ENCODE peak calls at places on chromosomes 11 and 22, in nine cellular contexts. A, X, J, Z, N, Q, O, G and D are unnamed samples.

GRCh38 chr11:762421-763072 is 14.7 kb downstream of the GATD1 start:
- DNase-seq in Q (no peak), Z (no peak), G (peak; percentile 74), O (no peak), J (peak; percentile 59), N (no peak), X (peak; percentile 89), A (peak; percentile 51), D (peak; percentile 47)

GRCh38 chr22:38452373-38453064 is 2.5 kb downstream of the KCNJ4 start:
- DNase-seq in Z (no peak), N (no peak), X (peak; percentile 51), G (peak; percentile 72), A (no peak), J (peak; percentile 46), O (no peak), Q (no peak), D (no peak)

GRCh38 chr11:108858624-108859023 is 193.8 kb downstream of the DDX10 start:
- DNase-seq in Z (no peak), J (no peak), G (no peak), N (no peak), X (no peak), O (no peak), A (no peak), Q (no peak), D (no peak)

GRCh38 chr11:126410649-126411048 is 55.2 kb downstream of the ST3GAL4 start:
- DNase-seq in X (peak; percentile 75), O (no peak), Z (no peak), A (no peak), G (peak; percentile 71), J (no peak), N (no peak), Q (no peak), D (no peak)

GRCh38 chr11:93099811-93100210 is 98.0 kb downstream of the SLC36A4 start:
- DNase-seq in X (peak; percentile 46), Z (no peak), Q (no peak), O (no peak), G (peak; percentile 24), J (no peak), A (no peak), N (no peak), D (no peak)

GRCh38 chr11:91959411-91959810 is 265.2 kb upstream of the FAT3 start:
- DNase-seq in J (no peak), N (no peak), Z (no peak), X (no peak), G (no peak), O (no peak), A (no peak), Q (no peak), D (no peak)

GRCh38 chr22:36166518-36167220 is 6.1 kb upstream of the APOL3 start:
- DNase-seq in Q (no peak), O (no peak), N (no peak), G (no peak), A (no peak), J (no peak), X (no peak), Z (no peak), D (no peak)

GRCh38 chr11:108511851-108512474 is 13.8 kb upstream of the POGLUT3 start:
- DNase-seq in J (no peak), Q (no peak), G (peak; percentile 19), A (no peak), O (no peak), Z (no peak), N (no peak), X (peak; percentile 79), D (no peak)

GRCh38 chr22:32804036-32804435 is 2.5 kb downstream of the TIMP3 start:
- DNase-seq in X (peak; percentile 75), G (peak; percentile 62), Z (no peak), O (no peak), N (no peak), A (no peak), J (no peak), Q (no peak), D (no peak)

GRCh38 chr22:46057762-46058420 is 80.9 kb upstream of the WNT7B start:
- DNase-seq in N (no peak), X (peak; percentile 83), J (no peak), Z (peak; percentile 84), O (no peak), G (peak; percentile 51), A (peak; percentile 62), Q (no peak), D (peak; percentile 57)

GRCh38 chr11:126165366-126166156 is 45.9 kb downstream of the RPUSD4 start:
- DNase-seq in J (no peak), N (no peak), Z (no peak), X (no peak), G (peak; percentile 40), A (peak; percentile 36), O (no peak), Q (no peak), D (no peak)

GRCh38 chr11:100849009-100849913 is 162.2 kb downstream of the ARHGAP42 start:
- DNase-seq in Z (no peak), A (no peak), O (no peak), G (peak; percentile 81), X (peak; percentile 96), J (no peak), N (no peak), Q (peak; percentile 33), D (no peak)

GRCh38 chr11:2273771-2274170 is 3.4 kb upstream of the ASCL2 start:
- DNase-seq in A (peak; percentile 0), J (no peak), O (no peak), X (no peak), N (no peak), G (no peak), Q (no peak), Z (no peak), D (peak; percentile 56)

GRCh38 chr11:131909426-131910200 is 539.2 kb downstream of the NTM start:
- DNase-seq in O (no peak), N (no peak), Z (no peak), Q (no peak), G (no peak), X (no peak), A (no peak), J (no peak), D (no peak)

GRCh38 chr22:36469094-36469710 is 12.2 kb downstream of the TXN2 start:
- DNase-seq in Z (no peak), Q (no peak), A (no peak), O (no peak), X (peak; percentile 47), J (no peak), G (no peak), N (no peak), D (no peak)

GRCh38 chr11:65640483-65641207 is 2.7 kb downstream of the SIPA1 start:
- DNase-seq in O (no peak), Q (no peak), X (no peak), Z (no peak), N (no peak), G (no peak), A (peak; percentile 57), J (no peak), D (peak; percentile 59)

GRCh38 chr11:83194284-83195175 is 1.0 kb downstream of the ANKRD42 start:
- DNase-seq in J (peak; percentile 63), A (peak; percentile 65), X (peak; percentile 82), G (peak; percentile 87), Q (peak; percentile 65), Z (peak; percentile 40), O (peak; percentile 58), N (no peak), D (peak; percentile 62)

GRCh38 chr11:35178862-35179261 is 39.9 kb downstream of the CD44 start:
- DNase-seq in N (no peak), O (no peak), Q (no peak), X (no peak), J (no peak), G (no peak), Z (no peak), A (no peak), D (no peak)

GRCh38 chr11:10866893-10867331 is 9.1 kb upstream of the ZBED5 start:
- DNase-seq in O (no peak), Z (no peak), Q (no peak), A (no peak), J (no peak), G (peak; percentile 69), N (no peak), X (peak; percentile 64), D (no peak)
- H3K4me3 ChIP-seq in O (no peak overlapping the region), Z (no peak overlapping the region), Q (no peak overlapping the region), A (no peak overlapping the region), J (no peak overlapping the region), G (no peak overlapping the region), N (no peak overlapping the region), X (no peak overlapping the region), D (no peak overlapping the region)

GRCh38 chr11:6746086-6746618 is 25.6 kb downstream of the OR2AG2 start:
- DNase-seq in G (peak; percentile 11), A (peak; percentile 46), J (no peak), Z (no peak), O (no peak), X (no peak), Q (peak; percentile 71), N (no peak), D (peak; percentile 28)
- H3K4me3 ChIP-seq in G (no peak overlapping the region), A (no peak overlapping the region), J (no peak overlapping the region), Z (no peak overlapping the region), O (no peak overlapping the region), X (no peak overlapping the region), Q (peak overlapping the region; percentile 70), N (no peak overlapping the region), D (peak overlapping the region; percentile 41)

GRCh38 chr22:49056301-49056700 is 771.4 kb downstream of the BRD1 start:
- DNase-seq in J (no peak), G (no peak), Q (no peak), A (no peak), Z (no peak), O (no peak), N (no peak), X (no peak), D (no peak)
- H3K4me3 ChIP-seq in J (no peak overlapping the region), G (no peak overlapping the region), Q (no peak overlapping the region), A (no peak overlapping the region), Z (no peak overlapping the region), O (no peak overlapping the region), N (no peak overlapping the region), X (no peak overlapping the region), D (no peak overlapping the region)

GRCh38 chr11:74465291-74465708 is 2.0 kb downstream of the KCNE3 start:
- DNase-seq in J (no peak), X (no peak), G (no peak), A (peak; percentile 84), N (no peak), O (no peak), Z (no peak), Q (no peak), D (peak; percentile 71)

GRCh38 chr11:74463216-74463615 is 4.1 kb downstream of the KCNE3 start:
- DNase-seq in X (no peak), J (no peak), Q (no peak), G (no peak), Z (no peak), A (no peak), O (no peak), N (no peak), D (no peak)

GRCh38 chr11:74466916-74467885 is at the start of gene KCNE3:
- DNase-seq in Q (peak; percentile 13), A (peak; percentile 69), J (peak; percentile 77), Z (no peak), X (peak; percentile 23), N (no peak), G (peak; percentile 70), O (peak; percentile 40), D (peak; percentile 57)

GRCh38 chr11:74462631-74463030 is 4.7 kb downstream of the KCNE3 start:
- DNase-seq in O (no peak), A (no peak), Z (no peak), X (no peak), J (no peak), N (no peak), Q (no peak), G (no peak), D (no peak)

DNA sequence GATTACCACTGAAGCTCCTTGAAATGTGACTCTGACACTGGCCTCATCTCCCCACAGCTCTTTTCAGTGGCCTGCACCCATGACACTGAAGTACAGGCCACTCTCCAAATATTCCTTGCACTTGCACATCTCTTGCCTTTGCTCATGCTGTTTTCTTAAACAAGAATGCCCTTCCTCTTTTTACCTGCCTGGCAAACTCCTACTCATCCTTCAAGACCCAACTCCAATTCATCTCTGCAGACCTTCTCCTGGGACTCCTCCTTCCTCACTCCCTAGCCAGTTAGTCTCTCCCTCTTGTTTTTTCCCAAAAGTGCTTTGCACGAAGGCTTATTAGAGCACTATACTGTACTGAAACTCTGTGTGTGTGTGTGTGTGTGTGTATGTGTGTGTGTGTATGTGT is 2.6 kb downstream of the KCNE3 start:
- DNase-seq in O (no peak), G (no peak), N (no peak), Z (no peak), A (no peak), J (no peak), X (no peak), Q (no peak), D (no peak)
- H3K4me3 ChIP-seq in O (no peak overlapping the region), G (no peak overlapping the region), N (no peak overlapping the region), Z (no peak overlapping the region), A (no peak overlapping the region), J (no peak overlapping the region), X (no peak overlapping the region), Q (no peak overlapping the region), D (no peak overlapping the region)